ENCODE peak calls at places on chromosomes 11 and 22, in six cellular contexts. Z, D, P, Y, I and X are unnamed samples.

GRCh38 chr11:75214411-75214821 is 26.2 kb upstream of the TPBGL start:
- DNase-seq in D (peak), Y (peak), Z (peak), P (peak), I (peak), X (peak)

GRCh38 chr11:81005595-81005994 is 1564.8 kb upstream of the TENM4 start:
- DNase-seq in Z (no peak), D (no peak), P (no peak), I (peak), Y (no peak), X (peak)

GRCh38 chr11:63505857-63506528 is at the start of gene LGALS12:
- DNase-seq in D (no peak), I (no peak), Y (no peak), P (no peak), Z (no peak), X (no peak)

GRCh38 chr11:119361056-119361787 is 14.7 kb upstream of the MFRP start:
- DNase-seq in D (peak), Z (no peak), I (peak), P (no peak), Y (no peak), X (peak)

GRCh38 chr11:12077535-12078280 is 32.7 kb upstream of the MICAL2 start:
- DNase-seq in P (no peak), D (peak), Y (no peak), Z (no peak), I (peak), X (no peak)

GRCh38 chr11:61488651-61489291 is 19.8 kb upstream of the LRRC10B start:
- DNase-seq in Y (no peak), I (peak), P (no peak), D (no peak), Z (no peak), X (no peak)

GRCh38 chr11:132186699-132187098 is 816.3 kb downstream of the NTM start:
- DNase-seq in D (no peak), I (no peak), Y (no peak), P (no peak), Z (no peak), X (no peak)

GRCh38 chr11:34773826-34774225 is 142.4 kb downstream of the APIP start:
- DNase-seq in Y (no peak), Z (no peak), I (no peak), P (no peak), D (no peak), X (no peak)

GRCh38 chr11:97751405-97751804 is 1269.3 kb upstream of the CNTN5 start:
- DNase-seq in D (no peak), I (no peak), Y (no peak), Z (no peak), P (no peak), X (no peak)

GRCh38 chr11:15665368-15665871 is 550.7 kb downstream of the INSC start:
- DNase-seq in D (no peak), Z (no peak), I (peak), Y (no peak), P (no peak), X (no peak)

GRCh38 chr11:11611381-11611780 is 10.4 kb downstream of the GALNT18 start:
- DNase-seq in Y (no peak), Z (no peak), D (no peak), I (no peak), P (no peak), X (no peak)

GRCh38 chr11:486189-486588 is 20.9 kb downstream of the RNH1 start:
- DNase-seq in Y (no peak), P (no peak), I (no peak), Z (no peak), D (no peak), X (no peak)

GRCh38 chr22:50479686-50480085 is 1.7 kb upstream of the ADM2 start:
- DNase-seq in D (no peak), Z (no peak), Y (no peak), P (no peak), I (no peak), X (no peak)

GRCh38 chr22:27100323-27100722 is 442.9 kb downstream of the MIAT start:
- DNase-seq in I (no peak), Z (no peak), Y (no peak), D (no peak), P (no peak), X (no peak)

GRCh38 chr11:110776091-110776490 is 63.9 kb upstream of the ARHGAP20 start:
- DNase-seq in P (no peak), Z (no peak), Y (peak), D (no peak), I (no peak), X (no peak)

GRCh38 chr11:18064035-18064434 is 18.0 kb upstream of the TPH1 start:
- DNase-seq in D (no peak), P (no peak), I (no peak), Y (no peak), Z (no peak), X (no peak)

GRCh38 chr22:47276219-47276843 is 513.9 kb downstream of the TBC1D22A start:
- DNase-seq in P (no peak), Z (no peak), D (no peak), I (no peak), Y (no peak), X (no peak)